ENCODE peak calls at places on chromosomes 4 and X, in five cellular contexts. T, G, P, I and V are unnamed samples.

GRCh38 chr4:8236141-8236919 is 33.2 kb upstream of the HTRA3 start:
- DNase-seq in G (no peak), I (no peak), P (no peak), T (no peak), V (no peak)

GRCh38 chr4:77788990-77789389 is 30.2 kb downstream of the CNOT6L start:
- DNase-seq in T (no peak), P (no peak), I (no peak), G (no peak), V (no peak)

GRCh38 chr4:25982962-25983361 is 68.9 kb downstream of the SMIM20 start:
- DNase-seq in P (no peak), T (no peak), G (no peak), I (no peak), V (no peak)

GRCh38 chr4:133146574-133147198 is 2.4 kb upstream of the PCDH10 start:
- DNase-seq in I (no peak), G (peak; percentile 43), P (no peak), T (no peak), V (peak; percentile 58)

GRCh38 chrX:63661676-63662075 is 123.3 kb downstream of the ARHGEF9 start:
- DNase-seq in T (no peak), I (no peak), G (no peak), P (no peak), V (no peak)

GRCh38 chr4:65069177-65069576 is 601.1 kb downstream of the EPHA5 start:
- DNase-seq in G (no peak), T (no peak), P (no peak), I (no peak), V (no peak)

GRCh38 chrX:70134116-70134477 is 850 bp downstream of the IGBP1 start:
- DNase-seq in P (no peak), T (no peak), G (no peak), I (no peak), V (no peak)

GRCh38 chr4:25560605-25561004 is 95.0 kb upstream of the SLC34A2 start:
- DNase-seq in G (no peak), I (no peak), P (no peak), T (peak; percentile 46), V (no peak)

GRCh38 chr4:54390670-54391069 is 161.6 kb downstream of the PDGFRA start:
- DNase-seq in I (no peak), T (no peak), G (no peak), P (peak; percentile 57), V (no peak)

GRCh38 chrX:47226531-47227333 is 6.1 kb upstream of the USP11 start:
- DNase-seq in T (no peak), P (no peak), G (no peak), I (peak; percentile 60), V (no peak)

GRCh38 chr4:113436360-113436759 is 325.2 kb downstream of the CAMK2D start:
- DNase-seq in I (no peak), T (no peak), G (no peak), P (no peak), V (peak; percentile 24)

GRCh38 chrX:130715299-130715698 is 187.7 kb downstream of the ENOX2 start:
- DNase-seq in G (no peak), P (no peak), I (no peak), T (no peak), V (no peak)

GRCh38 chrX:21885568-21885967 is 29.8 kb downstream of the YY2 start:
- DNase-seq in T (no peak), G (no peak), I (no peak), P (no peak), V (no peak)

GRCh38 chrX:107894038-107894437 is 68.4 kb downstream of the MID2 start:
- DNase-seq in T (no peak), P (no peak), I (no peak), G (no peak), V (no peak)

GRCh38 chr4:176964116-176964691 is 171.5 kb upstream of the VEGFC start:
- DNase-seq in I (no peak), G (no peak), T (no peak), P (no peak), V (no peak)

GRCh38 chrX:69095260-69095659 is 70.0 kb downstream of the PJA1 start:
- DNase-seq in I (no peak), T (no peak), G (no peak), P (no peak), V (no peak)

GRCh38 chrX:153969125-153969903 is 2.3 kb downstream of the HCFC1 start:
- DNase-seq in T (no peak), I (peak; percentile 65), P (no peak), G (no peak), V (no peak)

GRCh38 chrX:45843518-45843917 is 642.8 kb upstream of the DIPK2B start:
- DNase-seq in P (no peak), G (no peak), T (no peak), I (no peak), V (no peak)

GRCh38 chr4:184636897-184637296 is 12.3 kb downstream of the CASP3 start:
- DNase-seq in G (no peak), I (no peak), P (no peak), T (no peak), V (no peak)

GRCh38 chr4:96170198-96170597 is 330.3 kb downstream of the PDHA2 start:
- DNase-seq in P (no peak), T (no peak), I (no peak), G (no peak), V (peak; percentile 64)

GRCh38 chr4:84965558-84966381 is 720 bp downstream of the WDFY3 start:
- DNase-seq in G (peak; percentile 72), T (peak; percentile 40), I (peak; percentile 71), P (peak; percentile 34), V (peak; percentile 50)

DNA sequence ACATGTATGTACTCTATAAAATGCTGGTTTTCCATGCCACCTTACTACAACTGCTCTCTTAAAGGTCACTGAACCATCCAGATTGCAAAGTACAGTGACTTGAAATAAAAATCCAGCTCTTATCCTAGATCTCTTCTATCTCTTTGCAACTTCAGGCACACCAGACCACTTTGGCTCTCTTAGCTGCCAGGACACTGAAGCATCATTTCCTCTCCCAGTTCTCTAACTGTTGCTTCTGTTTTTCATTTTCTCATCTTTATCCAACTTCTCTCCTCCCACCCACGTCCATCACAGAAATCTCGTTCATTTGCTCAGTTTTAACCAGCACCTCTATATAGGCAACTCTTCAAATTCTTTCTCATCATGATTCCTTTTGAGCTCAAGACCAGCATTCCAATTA is 74.3 kb downstream of the METTL14 start:
- DNase-seq in I (no peak), T (no peak), P (no peak), G (no peak), V (no peak)
- H3K27ac ChIP-seq in I (no peak overlapping the region), T (no peak overlapping the region), P (peak overlapping the region; percentile 23), G (peak overlapping the region; percentile 21), V (peak overlapping the region; percentile 60)

GRCh38 chr4:121208571-121208970 is 44.5 kb upstream of the TNIP3 start:
- DNase-seq in T (no peak), P (no peak), I (no peak), G (no peak), V (no peak)

GRCh38 chr4:121213940-121214339 is 49.8 kb upstream of the TNIP3 start:
- DNase-seq in I (no peak), G (no peak), T (no peak), P (no peak), V (no peak)

GRCh38 chr4:121209171-121209570 is 45.0 kb upstream of the TNIP3 start:
- DNase-seq in T (no peak), I (no peak), P (no peak), G (no peak), V (no peak)

GRCh38 chr4:121216438-121216837 is 52.3 kb upstream of the TNIP3 start:
- DNase-seq in I (no peak), P (no peak), G (no peak), T (no peak), V (no peak)

GRCh38 chr4:121212801-121213200 is 48.7 kb upstream of the TNIP3 start:
- DNase-seq in T (no peak), I (no peak), G (no peak), P (no peak), V (no peak)
- TF ChIP-seq CTCF in T (no peak), I (no peak), G (no peak), P (no peak), V (no peak)

GRCh38 chrX:1609759-1610158 is 5.1 kb upstream of the ASMT start:
- DNase-seq in G (no peak), P (no peak), T (no peak), I (no peak), V (no peak)

GRCh38 chrX:1612641-1613286 is 2.1 kb upstream of the ASMT start:
- DNase-seq in T (no peak), I (no peak), G (no peak), P (no peak), V (no peak)

GRCh38 chrX:1609311-1609710 is 5.5 kb upstream of the ASMT start:
- DNase-seq in G (no peak), T (no peak), I (no peak), P (no peak), V (no peak)

GRCh38 chrX:1610736-1611135 is 4.1 kb upstream of the ASMT start:
- DNase-seq in P (no peak), I (no peak), G (no peak), T (no peak), V (no peak)

GRCh38 chrX:1610166-1610565 is 4.7 kb upstream of the ASMT start:
- DNase-seq in T (no peak), P (no peak), I (no peak), G (no peak), V (no peak)
- H3K27ac ChIP-seq in T (no peak overlapping the region), P (no peak overlapping the region), I (no peak overlapping the region), G (no peak overlapping the region), V (no peak overlapping the region)

GRCh38 chr4:186536285-186536684 is 19.1 kb downstream of the MTNR1A start:
- DNase-seq in G (no peak), T (no peak), I (no peak), P (no peak), V (no peak)
- TF ChIP-seq CTCF in G (no peak), T (no peak), I (no peak), P (no peak), V (no peak)